ENCODE peak calls at places on chromosomes 1 and 21, in ten cellular contexts. T is CD4-positive, alpha-beta memory T cell; E is GM19239; Y is AG08395; D is fibroblast of lung; V is ELR; M is A549; P is stimulated activated CD8-positive, alpha-beta memory T cell treated with anti-CD3 and anti-CD28 coated beads, Interleukin-7, amount 100 ng/mL, for 1 hour; R is cerebellar cortex; H is hepatocyte. G is an unnamed sample.

GRCh38 chr1:3456964-3457909 is 2.8 kb downstream of the ARHGEF16 start:
- DNase-seq in T (no peak), E (no peak), Y (no peak), D (no peak), V (no peak), M (no peak), P (no peak), R (no peak), H (no peak), G (no peak)

GRCh38 chr1:202247837-202248795 is 54.5 kb downstream of the LGR6 start:
- DNase-seq in T (no peak), E (no peak), Y (no peak), D (no peak), V (no peak), M (no peak), P (no peak), R (no peak), H (no peak), G (peak; percentile 20)

GRCh38 chr1:40751802-40752201 is 31.8 kb upstream of the KCNQ4 start:
- DNase-seq in T (no peak), E (no peak), Y (no peak), D (no peak), V (no peak), M (no peak), P (no peak), R (no peak), H (no peak), G (no peak)

GRCh38 chr1:226983247-226983997 is 43.3 kb downstream of the COQ8A start:
- DNase-seq in T (no peak), E (no peak), Y (no peak), D (no peak), V (no peak), M (no peak), P (no peak), R (no peak), H (no peak), G (no peak)

GRCh38 chr1:119010201-119010600 is 22.1 kb upstream of the TBX15 start:
- DNase-seq in T (no peak), E (no peak), Y (no peak), D (no peak), V (peak; percentile 60), M (no peak), P (no peak), R (no peak), H (no peak), G (no peak)

GRCh38 chr21:45334591-45335081 is 46.9 kb upstream of the POFUT2 start:
- DNase-seq in T (no peak), E (no peak), Y (no peak), D (no peak), V (no peak), M (no peak), P (no peak), R (no peak), H (no peak), G (no peak)

GRCh38 chr1:24702511-24703293 is 42.5 kb upstream of the CLIC4 start:
- DNase-seq in T (no peak), E (no peak), Y (no peak), D (peak; percentile 70), V (peak; percentile 42), M (no peak), P (no peak), R (no peak), H (peak; percentile 53), G (no peak)

GRCh38 chr1:223811634-223812101 is 34.1 kb downstream of the TP53BP2 start:
- DNase-seq in T (no peak), E (no peak), Y (peak; percentile 30), D (peak; percentile 69), V (peak; percentile 65), M (no peak), P (no peak), R (peak; percentile 48), H (no peak), G (peak; percentile 26)